ENCODE peak calls at places on chromosomes 2 and 18, in ten cellular contexts. One of them, this sample, is unnamed.

GRCh38 chr2:149860276-149860921 is 272.8 kb upstream of the MMADHC start:
- DNase-seq in heart right ventricle: no peak
- DNase-seq in occipital lobe: no peak
- DNase-seq in astrocyte of the spinal cord: peak
- DNase-seq in RPMI8226: peak
- DNase-seq in BE2C: no peak
- DNase-seq in NCI-H1092 treated with DMSO at 0.1 percent for 48 hours: no peak
- DNase-seq in pancreas: no peak
- DNase-seq in stromal cell of bone marrow: peak
- DNase-seq in GM18507: no peak
- DNase-seq in this sample: peak

GRCh38 chr2:133518646-133519344 is 49.5 kb downstream of the NCKAP5 start:
- DNase-seq in NCI-H1092 treated with DMSO at 0.1 percent for 48 hours: no peak
- DNase-seq in BE2C: no peak
- DNase-seq in astrocyte of the spinal cord: no peak
- DNase-seq in heart right ventricle: no peak
- DNase-seq in pancreas: no peak
- DNase-seq in stromal cell of bone marrow: no peak
- DNase-seq in GM18507: no peak
- DNase-seq in occipital lobe: no peak
- DNase-seq in RPMI8226: no peak
- DNase-seq in this sample: no peak

GRCh38 chr2:111057721-111058120 is 63.0 kb upstream of the BCL2L11 start:
- DNase-seq in stromal cell of bone marrow: no peak
- DNase-seq in RPMI8226: no peak
- DNase-seq in BE2C: no peak
- DNase-seq in GM18507: no peak
- DNase-seq in astrocyte of the spinal cord: no peak
- DNase-seq in NCI-H1092 treated with DMSO at 0.1 percent for 48 hours: no peak
- DNase-seq in occipital lobe: no peak
- DNase-seq in pancreas: no peak
- DNase-seq in heart right ventricle: no peak
- DNase-seq in this sample: no peak

GRCh38 chr2:88011011-88011410 is 5.3 kb downstream of the RNU2-63P start:
- DNase-seq in NCI-H1092 treated with DMSO at 0.1 percent for 48 hours: no peak
- DNase-seq in RPMI8226: no peak
- DNase-seq in pancreas: no peak
- DNase-seq in BE2C: no peak
- DNase-seq in stromal cell of bone marrow: no peak
- DNase-seq in GM18507: no peak
- DNase-seq in astrocyte of the spinal cord: no peak
- DNase-seq in heart right ventricle: no peak
- DNase-seq in occipital lobe: no peak
- DNase-seq in this sample: no peak

GRCh38 chr2:183950673-183951072 is 647.7 kb upstream of the ZNF804A start:
- DNase-seq in GM18507: no peak
- DNase-seq in occipital lobe: no peak
- DNase-seq in heart right ventricle: no peak
- DNase-seq in stromal cell of bone marrow: no peak
- DNase-seq in RPMI8226: no peak
- DNase-seq in pancreas: no peak
- DNase-seq in BE2C: peak
- DNase-seq in NCI-H1092 treated with DMSO at 0.1 percent for 48 hours: peak
- DNase-seq in astrocyte of the spinal cord: peak
- DNase-seq in this sample: peak

GRCh38 chr2:43407826-43408783 is 181.7 kb upstream of the ZFP36L2 start:
- DNase-seq in RPMI8226: peak
- DNase-seq in astrocyte of the spinal cord: no peak
- DNase-seq in pancreas: no peak
- DNase-seq in occipital lobe: no peak
- DNase-seq in GM18507: no peak
- DNase-seq in BE2C: no peak
- DNase-seq in heart right ventricle: no peak
- DNase-seq in stromal cell of bone marrow: no peak
- DNase-seq in NCI-H1092 treated with DMSO at 0.1 percent for 48 hours: no peak
- DNase-seq in this sample: no peak

GRCh38 chr2:37583867-37584266 is 87.6 kb downstream of the CDC42EP3 start:
- DNase-seq in BE2C: no peak
- DNase-seq in stromal cell of bone marrow: no peak
- DNase-seq in heart right ventricle: no peak
- DNase-seq in RPMI8226: no peak
- DNase-seq in GM18507: no peak
- DNase-seq in astrocyte of the spinal cord: peak
- DNase-seq in occipital lobe: no peak
- DNase-seq in pancreas: no peak
- DNase-seq in NCI-H1092 treated with DMSO at 0.1 percent for 48 hours: no peak
- DNase-seq in this sample: no peak

GRCh38 chr2:42450136-42450535 is 43.6 kb downstream of the KCNG3 start:
- DNase-seq in stromal cell of bone marrow: no peak
- DNase-seq in occipital lobe: no peak
- DNase-seq in NCI-H1092 treated with DMSO at 0.1 percent for 48 hours: no peak
- DNase-seq in pancreas: no peak
- DNase-seq in heart right ventricle: no peak
- DNase-seq in GM18507: no peak
- DNase-seq in astrocyte of the spinal cord: no peak
- DNase-seq in RPMI8226: no peak
- DNase-seq in BE2C: no peak
- DNase-seq in this sample: peak

GRCh38 chr2:63598971-63599370 is 10.2 kb downstream of the MDH1 start:
- DNase-seq in NCI-H1092 treated with DMSO at 0.1 percent for 48 hours: no peak
- DNase-seq in heart right ventricle: no peak
- DNase-seq in astrocyte of the spinal cord: no peak
- DNase-seq in BE2C: no peak
- DNase-seq in occipital lobe: no peak
- DNase-seq in pancreas: no peak
- DNase-seq in GM18507: no peak
- DNase-seq in stromal cell of bone marrow: no peak
- DNase-seq in RPMI8226: no peak
- DNase-seq in this sample: no peak

GRCh38 chr18:77765468-77765867 is 515.8 kb downstream of the GALR1 start:
- DNase-seq in NCI-H1092 treated with DMSO at 0.1 percent for 48 hours: peak
- DNase-seq in RPMI8226: peak
- DNase-seq in pancreas: no peak
- DNase-seq in GM18507: no peak
- DNase-seq in heart right ventricle: no peak
- DNase-seq in BE2C: peak
- DNase-seq in occipital lobe: peak
- DNase-seq in stromal cell of bone marrow: no peak
- DNase-seq in astrocyte of the spinal cord: peak
- DNase-seq in this sample: no peak

GRCh38 chr18:28177828-28178635 is 1.1 kb upstream of the CDH2 start:
- DNase-seq in pancreas: no peak
- DNase-seq in stromal cell of bone marrow: no peak
- DNase-seq in heart right ventricle: peak
- DNase-seq in occipital lobe: peak
- DNase-seq in NCI-H1092 treated with DMSO at 0.1 percent for 48 hours: peak
- DNase-seq in GM18507: no peak
- DNase-seq in astrocyte of the spinal cord: peak
- DNase-seq in BE2C: peak
- DNase-seq in RPMI8226: peak
- DNase-seq in this sample: no peak

GRCh38 chr2:61109291-61109690 is 43.6 kb downstream of the SANBR start:
- DNase-seq in occipital lobe: no peak
- DNase-seq in NCI-H1092 treated with DMSO at 0.1 percent for 48 hours: no peak
- DNase-seq in RPMI8226: no peak
- DNase-seq in stromal cell of bone marrow: no peak
- DNase-seq in heart right ventricle: no peak
- DNase-seq in BE2C: no peak
- DNase-seq in GM18507: no peak
- DNase-seq in pancreas: no peak
- DNase-seq in astrocyte of the spinal cord: no peak
- DNase-seq in this sample: no peak

GRCh38 chr18:66111018-66111417 is 360.2 kb downstream of the CDH7 start:
- DNase-seq in stromal cell of bone marrow: no peak
- DNase-seq in heart right ventricle: no peak
- DNase-seq in NCI-H1092 treated with DMSO at 0.1 percent for 48 hours: no peak
- DNase-seq in occipital lobe: no peak
- DNase-seq in BE2C: no peak
- DNase-seq in GM18507: no peak
- DNase-seq in RPMI8226: no peak
- DNase-seq in astrocyte of the spinal cord: no peak
- DNase-seq in pancreas: no peak
- DNase-seq in this sample: no peak

GRCh38 chr2:48414980-48415764 is 114.8 kb upstream of the STON1 start:
- DNase-seq in pancreas: no peak
- DNase-seq in stromal cell of bone marrow: peak
- DNase-seq in occipital lobe: peak
- DNase-seq in BE2C: peak
- DNase-seq in RPMI8226: no peak
- DNase-seq in heart right ventricle: no peak
- DNase-seq in GM18507: no peak
- DNase-seq in NCI-H1092 treated with DMSO at 0.1 percent for 48 hours: peak
- DNase-seq in astrocyte of the spinal cord: peak
- DNase-seq in this sample: no peak

GRCh38 chr2:56741601-56742102 is 557.9 kb downstream of the CCDC85A start:
- DNase-seq in pancreas: no peak
- DNase-seq in astrocyte of the spinal cord: peak
- DNase-seq in heart right ventricle: peak
- DNase-seq in GM18507: no peak
- DNase-seq in RPMI8226: no peak
- DNase-seq in NCI-H1092 treated with DMSO at 0.1 percent for 48 hours: no peak
- DNase-seq in stromal cell of bone marrow: peak
- DNase-seq in BE2C: no peak
- DNase-seq in occipital lobe: peak
- DNase-seq in this sample: peak

GRCh38 chr2:27854224-27854623 is 36.0 kb downstream of the RBKS start:
- DNase-seq in BE2C: no peak
- DNase-seq in astrocyte of the spinal cord: no peak
- DNase-seq in pancreas: no peak
- DNase-seq in occipital lobe: no peak
- DNase-seq in NCI-H1092 treated with DMSO at 0.1 percent for 48 hours: no peak
- DNase-seq in stromal cell of bone marrow: no peak
- DNase-seq in RPMI8226: no peak
- DNase-seq in GM18507: no peak
- DNase-seq in heart right ventricle: no peak
- DNase-seq in this sample: no peak

GRCh38 chr2:155412599-155412998 is 714.1 kb downstream of the KCNJ3 start:
- DNase-seq in stromal cell of bone marrow: no peak
- DNase-seq in astrocyte of the spinal cord: no peak
- DNase-seq in NCI-H1092 treated with DMSO at 0.1 percent for 48 hours: no peak
- DNase-seq in pancreas: no peak
- DNase-seq in occipital lobe: no peak
- DNase-seq in RPMI8226: peak
- DNase-seq in BE2C: no peak
- DNase-seq in GM18507: no peak
- DNase-seq in heart right ventricle: no peak
- DNase-seq in this sample: no peak

GRCh38 chr2:127085260-127085666 is 21.7 kb downstream of the BIN1 start:
- DNase-seq in pancreas: no peak
- DNase-seq in BE2C: no peak
- DNase-seq in RPMI8226: no peak
- DNase-seq in GM18507: no peak
- DNase-seq in heart right ventricle: no peak
- DNase-seq in stromal cell of bone marrow: no peak
- DNase-seq in astrocyte of the spinal cord: no peak
- DNase-seq in NCI-H1092 treated with DMSO at 0.1 percent for 48 hours: no peak
- DNase-seq in occipital lobe: no peak
- DNase-seq in this sample: no peak

GRCh38 chr2:234495076-234495800 is 1.6 kb downstream of the ARL4C start:
- DNase-seq in pancreas: no peak
- DNase-seq in NCI-H1092 treated with DMSO at 0.1 percent for 48 hours: no peak
- DNase-seq in occipital lobe: no peak
- DNase-seq in RPMI8226: peak
- DNase-seq in BE2C: no peak
- DNase-seq in GM18507: no peak
- DNase-seq in heart right ventricle: no peak
- DNase-seq in astrocyte of the spinal cord: no peak
- DNase-seq in stromal cell of bone marrow: no peak
- DNase-seq in this sample: no peak

GRCh38 chr2:128549094-128549493 is 230.4 kb upstream of the HS6ST1 start:
- DNase-seq in pancreas: no peak
- DNase-seq in GM18507: no peak
- DNase-seq in NCI-H1092 treated with DMSO at 0.1 percent for 48 hours: no peak
- DNase-seq in BE2C: no peak
- DNase-seq in stromal cell of bone marrow: no peak
- DNase-seq in astrocyte of the spinal cord: no peak
- DNase-seq in heart right ventricle: no peak
- DNase-seq in occipital lobe: no peak
- DNase-seq in RPMI8226: no peak
- DNase-seq in this sample: no peak

GRCh38 chr2:122203523-122203922 is 448.1 kb downstream of the TSN start:
- DNase-seq in RPMI8226: no peak
- DNase-seq in NCI-H1092 treated with DMSO at 0.1 percent for 48 hours: peak
- DNase-seq in occipital lobe: no peak
- DNase-seq in pancreas: no peak
- DNase-seq in astrocyte of the spinal cord: peak
- DNase-seq in BE2C: no peak
- DNase-seq in GM18507: no peak
- DNase-seq in heart right ventricle: no peak
- DNase-seq in stromal cell of bone marrow: peak
- DNase-seq in this sample: peak

GRCh38 chr2:9778012-9778411 is 65.3 kb upstream of the TAF1B start:
- DNase-seq in occipital lobe: no peak
- DNase-seq in NCI-H1092 treated with DMSO at 0.1 percent for 48 hours: no peak
- DNase-seq in GM18507: no peak
- DNase-seq in astrocyte of the spinal cord: no peak
- DNase-seq in stromal cell of bone marrow: no peak
- DNase-seq in RPMI8226: peak
- DNase-seq in BE2C: no peak
- DNase-seq in heart right ventricle: no peak
- DNase-seq in pancreas: no peak
- DNase-seq in this sample: no peak

GRCh38 chr2:32384529-32384928 is 27.7 kb downstream of the BIRC6 start:
- DNase-seq in BE2C: no peak
- DNase-seq in astrocyte of the spinal cord: no peak
- DNase-seq in stromal cell of bone marrow: no peak
- DNase-seq in GM18507: no peak
- DNase-seq in occipital lobe: no peak
- DNase-seq in heart right ventricle: no peak
- DNase-seq in pancreas: no peak
- DNase-seq in RPMI8226: no peak
- DNase-seq in NCI-H1092 treated with DMSO at 0.1 percent for 48 hours: no peak
- DNase-seq in this sample: no peak

GRCh38 chr2:15682354-15682753 is 90.7 kb downstream of the DDX1 start:
- DNase-seq in occipital lobe: no peak
- DNase-seq in BE2C: no peak
- DNase-seq in stromal cell of bone marrow: no peak
- DNase-seq in astrocyte of the spinal cord: no peak
- DNase-seq in GM18507: no peak
- DNase-seq in RPMI8226: no peak
- DNase-seq in NCI-H1092 treated with DMSO at 0.1 percent for 48 hours: no peak
- DNase-seq in pancreas: no peak
- DNase-seq in heart right ventricle: no peak
- DNase-seq in this sample: no peak

GRCh38 chr2:133801956-133802355 is 233.7 kb upstream of the NCKAP5 start:
- DNase-seq in occipital lobe: no peak
- DNase-seq in pancreas: no peak
- DNase-seq in GM18507: no peak
- DNase-seq in astrocyte of the spinal cord: no peak
- DNase-seq in RPMI8226: no peak
- DNase-seq in BE2C: no peak
- DNase-seq in heart right ventricle: no peak
- DNase-seq in stromal cell of bone marrow: no peak
- DNase-seq in NCI-H1092 treated with DMSO at 0.1 percent for 48 hours: no peak
- DNase-seq in this sample: no peak